ENCODE peak calls at places on chromosomes 6 and 20, in nine cellular contexts. X is esophagus muscularis mucosa, Q is AG04450, N is choroid plexus epithelial cell, P is neural progenitor cell, M is fibroblast of lung, V is astrocyte of the spinal cord, W is adrenal gland, F is lower leg skin. E is an unnamed sample.

GRCh38 chr20:18742841-18743240 is 70.7 kb upstream of the SCP2D1 start:
- DNase-seq in N (peak; percentile 50), M (no peak), X (no peak), P (no peak), W (no peak), F (no peak), Q (no peak), V (peak; percentile 76), E (no peak)

GRCh38 chr6:53344993-53345392 is 3.8 kb downstream of the ELOVL5 start:
- DNase-seq in W (no peak), Q (no peak), P (no peak), X (no peak), V (no peak), N (no peak), M (no peak), F (no peak), E (no peak)

GRCh38 chr6:25777031-25777430 is 22.5 kb downstream of the SLC17A4 start:
- DNase-seq in V (no peak), X (no peak), P (no peak), M (no peak), W (no peak), N (no peak), F (no peak), Q (no peak), E (no peak)

GRCh38 chr6:2197177-2197671 is 48.2 kb downstream of the GMDS start:
- DNase-seq in Q (no peak), W (peak; percentile 81), M (peak; percentile 44), V (peak; percentile 55), F (no peak), X (no peak), N (peak; percentile 27), P (no peak), E (peak; percentile 72)

GRCh38 chr6:84379142-84379541 is 151.7 kb upstream of the CEP162 start:
- DNase-seq in X (no peak), P (no peak), M (no peak), F (no peak), V (no peak), Q (no peak), W (no peak), N (no peak), E (no peak)

GRCh38 chr6:135936606-135937005 is 85.1 kb downstream of the PDE7B start:
- DNase-seq in F (no peak), P (no peak), N (peak; percentile 96), V (peak; percentile 95), X (no peak), W (peak; percentile 23), M (peak; percentile 97), Q (peak; percentile 92), E (peak; percentile 77)

GRCh38 chr20:43563429-43563828 is 4.6 kb downstream of the SGK2 start:
- DNase-seq in W (no peak), F (no peak), N (peak; percentile 62), M (peak; percentile 45), V (no peak), X (no peak), P (no peak), Q (no peak), E (no peak)

GRCh38 chr20:57180954-57181353 is 85.5 kb downstream of the BMP7 start:
- DNase-seq in M (no peak), X (no peak), P (no peak), W (no peak), V (no peak), F (no peak), N (no peak), Q (no peak), E (no peak)

GRCh38 chr6:75204222-75204958 is 1.5 kb downstream of the COL12A1 start:
- DNase-seq in V (peak; percentile 95), P (peak; percentile 86), X (peak; percentile 93), W (peak; percentile 57), M (peak; percentile 97), Q (peak; percentile 88), N (peak; percentile 98), F (peak; percentile 94), E (no peak)

DNA sequence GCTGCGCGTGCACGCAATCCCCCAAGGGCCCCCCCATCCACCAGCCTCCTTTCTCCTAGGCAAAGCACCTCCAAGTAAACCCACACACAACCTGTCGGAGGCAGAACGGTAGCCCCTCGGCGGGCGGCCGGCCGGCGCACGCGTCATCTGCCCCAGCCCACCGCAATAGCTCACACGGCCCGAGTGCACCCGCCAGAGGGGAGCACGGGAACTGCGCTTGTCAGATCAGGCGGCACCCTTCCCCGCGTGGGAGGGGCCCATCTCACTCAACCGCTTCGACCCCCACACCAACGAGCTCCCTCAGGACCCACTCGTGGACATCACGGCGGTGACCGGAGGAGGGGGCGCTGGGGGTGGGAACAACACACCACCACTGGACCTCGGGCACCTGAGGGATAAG is 767.9 kb upstream of the DEFB115 start:
- DNase-seq in X (peak; percentile 72), W (no peak), P (no peak), F (peak; percentile 67), V (no peak), Q (no peak), N (no peak), M (no peak), E (no peak)
- H3K4me3 ChIP-seq in X (no peak overlapping the region), W (no peak overlapping the region), P (no peak overlapping the region), F (no peak overlapping the region), V (no peak overlapping the region), Q (no peak overlapping the region), N (no peak overlapping the region), M (no peak overlapping the region), E (no peak overlapping the region)

GRCh38 chr6:168331058-168331457 is 11.5 kb upstream of the DACT2 start:
- DNase-seq in W (peak; percentile 54), P (no peak), N (no peak), V (no peak), Q (no peak), X (no peak), F (no peak), M (no peak), E (no peak)

GRCh38 chr6:168333471-168333870 is 13.9 kb upstream of the DACT2 start:
- DNase-seq in V (no peak), M (no peak), X (no peak), P (no peak), N (no peak), F (no peak), W (no peak), Q (no peak), E (no peak)

GRCh38 chr6:168332020-168332419 is 12.4 kb upstream of the DACT2 start:
- DNase-seq in N (no peak), V (no peak), M (no peak), W (no peak), X (no peak), Q (no peak), P (peak; percentile 68), F (no peak), E (no peak)

GRCh38 chr6:168334072-168334471 is 14.5 kb upstream of the DACT2 start:
- DNase-seq in M (no peak), F (no peak), N (no peak), X (no peak), Q (no peak), P (no peak), W (no peak), V (no peak), E (no peak)

DNA sequence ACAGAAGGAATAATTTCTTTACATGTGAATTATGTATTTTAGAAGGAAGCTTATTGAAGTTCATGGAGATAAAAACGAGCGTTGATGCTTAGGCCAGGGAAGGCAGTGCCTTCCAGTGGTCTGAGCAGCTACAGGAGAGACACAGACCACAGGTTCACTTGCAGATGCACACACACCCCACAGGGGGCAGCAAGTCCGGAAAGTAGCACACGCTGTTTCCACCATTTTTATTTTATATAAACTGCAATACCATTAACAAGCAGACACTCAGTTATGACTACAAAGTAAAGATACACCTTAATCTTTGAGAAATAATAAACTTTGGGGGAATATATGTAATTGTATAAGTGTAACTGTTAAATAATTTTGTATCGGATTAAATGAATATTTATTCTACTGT is 13.5 kb upstream of the DACT2 start:
- DNase-seq in V (no peak), N (peak; percentile 29), F (no peak), W (no peak), Q (no peak), X (no peak), M (no peak), P (peak; percentile 43), E (no peak)
- TF ChIP-seq CTCF in V (peak; percentile 33), N (peak; percentile 61), F (no peak), W (no peak), Q (no peak), X (peak; percentile 11), M (peak; percentile 13), P (peak; percentile 62), E (peak; percentile 9)

GRCh38 chr20:62929051-62929538 is 2.8 kb upstream of the DIDO1 start:
- DNase-seq in N (peak; percentile 71), M (peak; percentile 56), P (peak; percentile 75), X (no peak), V (peak; percentile 40), Q (no peak), W (peak; percentile 69), F (peak; percentile 92), E (no peak)

GRCh38 chr20:62925420-62926228 is 681 bp downstream of the DIDO1 start:
- DNase-seq in N (peak; percentile 42), P (peak; percentile 61), F (no peak), W (peak; percentile 46), Q (no peak), V (peak; percentile 20), M (peak; percentile 32), X (no peak), E (no peak)

GRCh38 chr20:62927128-62927705 is 912 bp upstream of the DIDO1 start:
- DNase-seq in M (no peak), V (no peak), N (no peak), Q (no peak), X (no peak), P (no peak), W (no peak), F (no peak), E (no peak)

GRCh38 chr20:62926229-62927127 is at the start of gene DIDO1:
- DNase-seq in Q (peak; percentile 49), X (peak; percentile 93), F (peak; percentile 97), N (peak; percentile 87), P (peak; percentile 96), W (peak; percentile 81), M (peak; percentile 81), V (peak; percentile 83), E (no peak)

DNA sequence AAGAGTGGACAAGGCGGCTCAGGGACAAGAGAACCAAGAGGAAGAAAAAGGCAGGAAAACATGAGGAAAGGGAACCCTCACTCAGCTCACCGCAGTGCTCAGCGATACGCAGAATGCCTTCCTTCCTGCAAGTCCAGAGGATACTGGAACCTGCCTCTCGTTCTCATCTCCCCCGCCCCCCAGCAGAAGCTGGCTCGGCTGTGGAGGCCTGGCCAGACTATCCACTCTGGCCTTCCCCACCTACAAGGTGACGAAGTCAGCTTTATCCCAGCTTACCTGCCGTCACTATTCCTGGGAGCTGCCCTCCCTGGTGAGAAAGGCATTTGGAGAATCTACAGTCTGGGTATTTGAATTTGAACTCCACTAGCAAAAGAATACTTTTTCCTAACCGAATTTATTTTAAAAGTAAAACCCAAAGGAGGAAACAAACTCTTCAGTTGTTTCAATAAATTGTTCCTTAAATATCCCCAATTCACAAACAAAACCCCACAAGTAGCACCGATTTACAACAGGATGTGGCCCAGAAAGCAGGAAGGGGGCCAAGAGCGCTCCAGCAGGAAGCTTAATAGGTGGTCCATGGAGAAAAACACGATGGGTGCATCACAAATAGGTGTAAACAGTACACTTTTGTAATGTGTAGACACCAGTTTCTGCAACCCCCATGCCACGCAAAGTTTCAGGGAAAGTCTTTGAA is 2.1 kb upstream of the DIDO1 start:
- DNase-seq in P (no peak), F (no peak), W (no peak), M (no peak), X (no peak), N (no peak), V (no peak), Q (no peak), E (no peak)
- H3K4me3 ChIP-seq in P (peak overlapping the region; percentile 42), F (peak overlapping the region; percentile 11), W (peak overlapping the region; percentile 23), M (peak overlapping the region; percentile 64), X (peak overlapping the region; percentile 66), N (peak overlapping the region; percentile 67), V (peak overlapping the region; percentile 37), Q (peak overlapping the region; percentile 59), E (peak overlapping the region; percentile 45)

GRCh38 chr20:58892126-58892931 is 39.8 kb downstream of the GNAS start:
- DNase-seq in P (peak; percentile 86), F (peak; percentile 95), V (peak; percentile 59), M (peak; percentile 60), W (peak; percentile 72), Q (no peak), X (no peak), N (peak; percentile 51), E (no peak)
- TF ChIP-seq CTCF in P (peak; percentile 23), F (no peak), V (peak; percentile 18), M (no peak), W (no peak), Q (no peak), X (peak; percentile 15), N (no peak), E (no peak)